ENCODE peak calls at places on chromosomes 4 and X, in ten cellular contexts. K, C, O, E, M, G, J, F, H and Y are unnamed samples.

GRCh38 chr4:14043203-14043602 is 415.7 kb upstream of the BOD1L1 start:
- DNase-seq in M (no peak), C (no peak), J (no peak), K (no peak), O (no peak), G (no peak), F (no peak), E (no peak), H (no peak), Y (no peak)

GRCh38 chr4:74408639-74409038 is 36.3 kb upstream of the AREG start:
- DNase-seq in O (no peak), K (no peak), C (no peak), J (no peak), H (no peak), G (no peak), M (no peak), E (no peak), F (peak), Y (peak)

GRCh38 chr4:159937595-159937994 is 834.7 kb downstream of the RAPGEF2 start:
- DNase-seq in C (peak), K (no peak), H (no peak), M (no peak), O (no peak), F (no peak), G (no peak), E (no peak), J (no peak), Y (no peak)

GRCh38 chr4:186942745-186943606 is 219.3 kb upstream of the FAT1 start:
- DNase-seq in J (no peak), C (no peak), H (no peak), K (no peak), O (no peak), E (no peak), F (peak), M (no peak), G (no peak), Y (no peak)

GRCh38 chr4:38424171-38424871 is 239.7 kb upstream of the KLF3 start:
- DNase-seq in F (no peak), M (no peak), O (no peak), C (no peak), K (no peak), E (no peak), J (no peak), G (no peak), H (peak), Y (no peak)

GRCh38 chr4:48686369-48686768 is 93.7 kb downstream of the FRYL start:
- DNase-seq in K (no peak), J (no peak), G (no peak), E (no peak), H (no peak), F (no peak), O (no peak), M (no peak), C (no peak), Y (no peak)

GRCh38 chr4:1208970-1209704 is 36.8 kb upstream of the SPON2 start:
- DNase-seq in C (no peak), K (no peak), H (no peak), J (peak), E (no peak), M (no peak), O (no peak), F (peak), G (no peak), Y (peak)

GRCh38 chrX:53723381-53723780 is 36.9 kb upstream of the HUWE1 start:
- DNase-seq in C (no peak), O (no peak), G (no peak), E (no peak), J (peak), H (no peak), K (no peak), F (no peak), M (no peak), Y (no peak)

GRCh38 chr4:147776600-147777175 is 44.8 kb downstream of the ARHGAP10 start:
- DNase-seq in C (no peak), H (no peak), K (no peak), G (no peak), F (no peak), E (no peak), O (no peak), J (no peak), M (no peak), Y (no peak)